ENCODE peak calls at places on chromosome 12, in four cellular contexts. H is hippocampal formation, B is mesendoderm, R is NCI-H748 treated with DMSO at 0.1 percent for 48 hours. W is an unnamed sample.

GRCh38 chr12:115774148-115774905 is 503.2 kb downstream of the MED13L start:
- DNase-seq in R (no peak), B (no peak), H (no peak), W (no peak)

GRCh38 chr12:75727577-75727976 is 216.2 kb upstream of the KRR1 start:
- DNase-seq in B (peak), H (no peak), R (no peak), W (no peak)

GRCh38 chr12:46153267-46153872 is 115.5 kb downstream of the SLC38A1 start:
- DNase-seq in B (peak), H (peak), R (no peak), W (no peak)

GRCh38 chr12:90120627-90121026 is 412.0 kb upstream of the ATP2B1 start:
- DNase-seq in B (no peak), R (no peak), H (no peak), W (no peak)

GRCh38 chr12:6953417-6954315 is 2.5 kb downstream of the PTPN6 start:
- DNase-seq in H (no peak), B (no peak), R (no peak), W (peak)

GRCh38 chr12:115599251-115599811 is 678.2 kb downstream of the MED13L start:
- DNase-seq in R (peak), H (no peak), B (peak), W (no peak)

GRCh38 chr12:6546016-6546415 is 9.8 kb downstream of the IFFO1 start:
- DNase-seq in H (no peak), B (no peak), R (no peak), W (no peak)

GRCh38 chr12:19755141-19755540 is 315.8 kb downstream of the AEBP2 start:
- DNase-seq in B (no peak), H (no peak), R (no peak), W (no peak)

GRCh38 chr12:132494294-132495164 is 4.6 kb downstream of the FBRSL1 start:
- DNase-seq in B (no peak), H (no peak), R (no peak), W (no peak)

GRCh38 chr12:79932393-79932792 is 2.5 kb downstream of the PPP1R12A start:
- DNase-seq in H (no peak), B (no peak), R (no peak), W (no peak)

GRCh38 chr12:60836651-60837050 is 1240.8 kb downstream of the SLC16A7 start:
- DNase-seq in B (no peak), R (no peak), H (no peak), W (no peak)

GRCh38 chr12:563250-563781 is 99.9 kb downstream of the NINJ2 start:
- DNase-seq in H (no peak), B (no peak), R (no peak), W (no peak)

GRCh38 chr12:105253882-105254513 is 18.0 kb upstream of the APPL2 start:
- DNase-seq in B (peak), R (no peak), H (no peak), W (no peak)

GRCh38 chr12:89357297-89357730 is 5.0 kb upstream of the DUSP6 start:
- DNase-seq in H (no peak), R (no peak), B (peak), W (no peak)

GRCh38 chr12:19035552-19035951 is 94.0 kb upstream of the PLEKHA5 start:
- DNase-seq in R (no peak), H (no peak), B (no peak), W (no peak)

GRCh38 chr12:100213016-100213891 is 12.6 kb downstream of the ACTR6 start:
- DNase-seq in H (no peak), B (no peak), R (no peak), W (no peak)

GRCh38 chr12:130716918-130717306 is 813 bp upstream of the RIMBP2 start:
- DNase-seq in H (no peak), B (peak), R (no peak), W (no peak)